ENCODE peak calls at places on chromosomes 13 and 19, in eight cellular contexts. P is activated effector memory CD4-positive, alpha-beta T cell treated with Interleukin-2 at 50 U/mL for 16 hours; M is progenitor cell of endocrine pancreas; U is WERI-Rb-1; W is AG08396; X is T follicular helper cell; V is stimulated activated CD4-positive, alpha-beta T cell treated with anti-CD3 and anti-CD28 coated beads, Interleukin-4, amount 100 ng/mL, for 24 hours; E is NCI-H2081. I is an unnamed sample.

GRCh38 chr19:49363265-49364082 is at the start of gene DKKL1:
- DNase-seq in P (peak), M (peak), U (peak), W (peak), X (peak), V (peak), E (no peak), I (peak)

GRCh38 chr19:9721861-9722260 is 46.7 kb downstream of the ZNF846 start:
- DNase-seq in P (no peak), M (no peak), U (peak), W (no peak), X (no peak), V (no peak), E (no peak), I (no peak)

GRCh38 chr13:60372141-60372540 is 24.9 kb upstream of the TDRD3 start:
- DNase-seq in P (no peak), M (no peak), U (no peak), W (no peak), X (no peak), V (no peak), E (no peak), I (no peak)

GRCh38 chr19:57935731-57936130 is 529 bp upstream of the ZNF418 start:
- DNase-seq in P (no peak), M (no peak), U (no peak), W (no peak), X (no peak), V (no peak), E (no peak), I (no peak)

GRCh38 chr13:40252241-40252640 is 414.2 kb downstream of the FOXO1 start:
- DNase-seq in P (no peak), M (no peak), U (no peak), W (no peak), X (no peak), V (no peak), E (no peak), I (no peak)

GRCh38 chr19:5170329-5170745 is 170.3 kb downstream of the PTPRS start:
- DNase-seq in P (peak), M (peak), U (peak), W (no peak), X (peak), V (peak), E (no peak), I (no peak)

GRCh38 chr13:20514866-20515265 is 10.8 kb downstream of the CRYL1 start:
- DNase-seq in P (no peak), M (no peak), U (no peak), W (no peak), X (no peak), V (no peak), E (no peak), I (no peak)

GRCh38 chr19:19460761-19461265 is 54.5 kb downstream of the TSSK6 start:
- DNase-seq in P (peak), M (no peak), U (peak), W (peak), X (peak), V (peak), E (no peak), I (no peak)

GRCh38 chr19:19460258-19460731 is 54.8 kb downstream of the GATAD2A start:
- DNase-seq in P (peak), M (no peak), U (no peak), W (no peak), X (no peak), V (no peak), E (no peak), I (no peak)

GRCh38 chr19:12703056-12703455 is 6.6 kb upstream of the FBXW9 start:
- DNase-seq in P (no peak), M (no peak), U (peak), W (peak), X (no peak), V (peak), E (peak), I (no peak)

GRCh38 chr13:42348576-42348975 is 76.6 kb downstream of the AKAP11 start:
- DNase-seq in P (no peak), M (no peak), U (no peak), W (no peak), X (no peak), V (no peak), E (no peak), I (no peak)

GRCh38 chr13:112229992-112230872 is 145.9 kb upstream of the SPACA7 start:
- DNase-seq in P (no peak), M (no peak), U (peak), W (no peak), X (no peak), V (no peak), E (no peak), I (no peak)

GRCh38 chr19:1183543-1184172 is 9.6 kb upstream of the SBNO2 start:
- DNase-seq in P (no peak), M (no peak), U (no peak), W (no peak), X (no peak), V (no peak), E (no peak), I (no peak)

GRCh38 chr19:46728693-46729339 is 11.9 kb upstream of the PRKD2 start:
- DNase-seq in P (peak), M (peak), U (peak), W (peak), X (peak), V (peak), E (no peak), I (no peak)

GRCh38 chr13:88729605-88730004 is 1058.4 kb downstream of the SLITRK5 start:
- DNase-seq in P (no peak), M (no peak), U (no peak), W (no peak), X (no peak), V (no peak), E (no peak), I (no peak)

GRCh38 chr19:5078179-5078578 is 109.3 kb downstream of the KDM4B start:
- DNase-seq in P (no peak), M (no peak), U (no peak), W (no peak), X (peak), V (no peak), E (no peak), I (no peak)

GRCh38 chr19:47071731-47072130 is 23.3 kb upstream of the TMEM160 start:
- DNase-seq in P (no peak), M (no peak), U (no peak), W (no peak), X (no peak), V (no peak), E (no peak), I (no peak)

GRCh38 chr19:4513248-4513647 is 5.0 kb downstream of the PLIN4 start:
- DNase-seq in P (no peak), M (no peak), U (no peak), W (no peak), X (no peak), V (no peak), E (no peak), I (no peak)

GRCh38 chr19:52188822-52189744 is 769 bp upstream of the PPP2R1A start:
- DNase-seq in P (no peak), M (peak), U (no peak), W (peak), X (no peak), V (no peak), E (no peak), I (no peak)

GRCh38 chr19:51365211-51366049 is 758 bp downstream of the ETFB start:
- DNase-seq in P (no peak), M (no peak), U (no peak), W (no peak), X (no peak), V (peak), E (no peak), I (no peak)

GRCh38 chr19:19040417-19040816 is 7.0 kb downstream of the ARMC6 start:
- DNase-seq in P (no peak), M (no peak), U (no peak), W (peak), X (no peak), V (no peak), E (no peak), I (no peak)

GRCh38 chr19:49506575-49507105 is 5.8 kb upstream of the FCGRT start:
- DNase-seq in P (peak), M (no peak), U (peak), W (peak), X (peak), V (peak), E (peak), I (peak)

GRCh38 chr19:38024991-38025716 is 118.1 kb downstream of the SIPA1L3 start:
- DNase-seq in P (no peak), M (no peak), U (no peak), W (no peak), X (no peak), V (no peak), E (peak), I (no peak)